ENCODE peak calls at places on chromosomes 4 and X, in six cellular contexts. G, O, N, K, H and W are unnamed samples.

GRCh38 chrX:106707771-106708454 is 18.6 kb upstream of the RNF128 start:
- DNase-seq in G (no peak), O (no peak), N (no peak), K (no peak), H (no peak), W (no peak)

GRCh38 chr4:140996757-140997156 is 136.5 kb downstream of the RNF150 start:
- DNase-seq in G (no peak), O (no peak), N (no peak), K (no peak), H (no peak), W (no peak)

GRCh38 chrX:136752796-136753195 is 27.9 kb downstream of the ARHGEF6 start:
- DNase-seq in G (no peak), O (no peak), N (no peak), K (no peak), H (no peak), W (no peak)

GRCh38 chrX:39335447-39336235 is 534.4 kb downstream of the MID1IP1 start:
- DNase-seq in G (no peak), O (no peak), N (no peak), K (no peak), H (no peak), W (no peak)

GRCh38 chr4:94889961-94890360 is 132.2 kb downstream of the BMPR1B start:
- DNase-seq in G (no peak), O (no peak), N (no peak), K (no peak), H (no peak), W (no peak)

GRCh38 chrX:77597090-77597489 is 149.9 kb downstream of the FGF16 start:
- DNase-seq in G (no peak), O (no peak), N (no peak), K (no peak), H (no peak), W (no peak)

GRCh38 chr4:52103314-52103713 is 52.2 kb downstream of the SPATA18 start:
- DNase-seq in G (no peak), O (no peak), N (no peak), K (no peak), H (no peak), W (no peak)

GRCh38 chrX:108250654-108251579 is 159.3 kb downstream of the ATG4A start:
- DNase-seq in G (no peak), O (no peak), N (no peak), K (no peak), H (no peak), W (no peak)

GRCh38 chrX:15336023-15336413 is 695 bp upstream of the PIGA start:
- DNase-seq in G (no peak), O (no peak), N (no peak), K (peak; percentile 31), H (peak; percentile 83), W (no peak)

GRCh38 chr4:92106816-92107215 is 196.9 kb upstream of the GRID2 start:
- DNase-seq in G (no peak), O (no peak), N (no peak), K (no peak), H (no peak), W (no peak)

GRCh38 chr4:7939377-7940108 is at the start of gene AFAP1:
- DNase-seq in G (peak; percentile 84), O (peak; percentile 35), N (peak; percentile 91), K (peak; percentile 85), H (peak; percentile 88), W (peak; percentile 23)

GRCh38 chr4:93384897-93385296 is 443.7 kb upstream of the ATOH1 start:
- DNase-seq in G (no peak), O (no peak), N (no peak), K (no peak), H (no peak), W (no peak)

GRCh38 chr4:104302731-104303130 is 192.0 kb downstream of the CXXC4 start:
- DNase-seq in G (no peak), O (no peak), N (no peak), K (no peak), H (no peak), W (no peak)

GRCh38 chrX:68132749-68133148 is 300.5 kb downstream of the OPHN1 start:
- DNase-seq in G (no peak), O (no peak), N (no peak), K (no peak), H (no peak), W (no peak)

GRCh38 chr4:156547439-156547838 is 424.2 kb downstream of the PDGFC start:
- DNase-seq in G (no peak), O (no peak), N (no peak), K (no peak), H (no peak), W (no peak)